ENCODE peak calls at places on chromosomes 11 and 22, in seven cellular contexts. P, Y, W, D, Q, R and E are unnamed samples.

GRCh38 chr22:43993072-43993760 is 30.9 kb upstream of the PARVB start:
- DNase-seq in P (peak; percentile 39), Q (no peak), R (peak; percentile 78), W (peak; percentile 78), Y (no peak), D (peak; percentile 41), E (peak; percentile 57)

GRCh38 chr11:87878373-87878779 is 296.9 kb downstream of the RAB38 start:
- DNase-seq in Q (no peak), Y (no peak), P (no peak), D (no peak), W (no peak), R (peak; percentile 74), E (no peak)

GRCh38 chr11:26483101-26483500 is 89.0 kb downstream of the MUC15 start:
- DNase-seq in Y (no peak), P (no peak), W (no peak), D (no peak), Q (no peak), R (peak; percentile 34), E (no peak)

GRCh38 chr11:69603163-69603836 is 37.7 kb upstream of the CCND1 start:
- DNase-seq in D (no peak), Y (no peak), R (no peak), W (no peak), Q (no peak), P (no peak), E (no peak)

GRCh38 chr22:50016988-50017700 is 4.6 kb upstream of the IL17REL start:
- DNase-seq in R (no peak), Y (peak; percentile 76), P (peak; percentile 81), Q (no peak), D (peak; percentile 18), W (no peak), E (no peak)

GRCh38 chr11:83195176-83195531 is 1.6 kb downstream of the ANKRD42 start:
- DNase-seq in D (no peak), Y (no peak), P (no peak), Q (no peak), R (peak; percentile 34), W (no peak), E (no peak)

GRCh38 chr11:76797341-76798201 is 14.4 kb downstream of the TSKU start:
- DNase-seq in Y (no peak), R (no peak), W (no peak), D (no peak), Q (no peak), P (no peak), E (no peak)

GRCh38 chr11:114291847-114292680 is 4.1 kb upstream of the NNMT start:
- DNase-seq in D (no peak), W (no peak), R (peak; percentile 87), Q (no peak), Y (no peak), P (no peak), E (no peak)

GRCh38 chr22:50705219-50705691 is 32.6 kb downstream of the SHANK3 start:
- DNase-seq in P (no peak), Y (peak; percentile 92), Q (no peak), R (no peak), D (no peak), W (peak; percentile 64), E (no peak)

GRCh38 chr22:45334068-45334467 is 24.3 kb downstream of the FAM118A start:
- DNase-seq in Q (no peak), W (no peak), R (peak; percentile 54), Y (no peak), P (no peak), D (no peak), E (no peak)

GRCh38 chr11:44467413-44467812 is 98.0 kb upstream of the CD82 start:
- DNase-seq in W (no peak), P (no peak), Q (no peak), Y (no peak), R (no peak), D (no peak), E (no peak)

GRCh38 chr11:95567685-95568084 is 221.9 kb downstream of the FAM76B start:
- DNase-seq in R (peak; percentile 81), D (no peak), Y (no peak), P (no peak), Q (no peak), W (no peak), E (no peak)